ENCODE peak calls at places on chromosomes 13 and 19, in seven cellular contexts. O is cardiac muscle cell; U is effector memory CD4-positive, alpha-beta T cell; D is endodermal cell; N is left lung; I is transverse colon; X is HAP-1. H is an unnamed sample. For H3K9me3, the result is how much of the 10 kb centered on the place peaks cover.

GRCh38 chr19:18951721-18952281 is 10.8 kb upstream of the HOMER3 start:
- DNase-seq in O (no peak), X (no peak), N (no peak), I (no peak), U (no peak), D (no peak), H (no peak)

GRCh38 chr19:42076375-42076944 is 494 bp downstream of the ZNF574 start:
- DNase-seq in U (no peak), N (no peak), D (no peak), O (no peak), X (peak), I (peak), H (peak)

GRCh38 chr13:111467111-111467890 is 146.9 kb downstream of the TEX29 start:
- DNase-seq in N (no peak), X (no peak), U (no peak), O (no peak), I (no peak), D (no peak), H (no peak)

GRCh38 chr19:4639531-4640246 is 373 bp downstream of the TNFAIP8L1 start:
- DNase-seq in X (peak), U (no peak), D (no peak), N (no peak), I (peak), O (no peak), H (no peak)

GRCh38 chr13:22311734-22312404 is 641.0 kb downstream of the FGF9 start:
- DNase-seq in I (no peak), X (no peak), N (peak), D (peak), O (no peak), U (no peak), H (no peak)

GRCh38 chr13:46341112-46341711 is 45.8 kb downstream of the RUBCNL start:
- DNase-seq in N (no peak), U (no peak), O (no peak), I (no peak), X (no peak), D (no peak), H (no peak)

GRCh38 chr13:99385161-99385560 is 78.0 kb upstream of the GPR183 start:
- DNase-seq in U (no peak), N (no peak), I (no peak), O (no peak), D (peak), X (no peak), H (no peak)

GRCh38 chr13:30255696-30256095 is 51.7 kb downstream of the KATNAL1 start:
- DNase-seq in O (no peak), I (no peak), U (no peak), N (no peak), D (no peak), X (no peak), H (no peak)

GRCh38 chr19:16085115-16085514 is 8.8 kb downstream of the TPM4 start:
- DNase-seq in X (no peak), N (no peak), O (no peak), I (no peak), U (no peak), D (no peak), H (no peak)

GRCh38 chr19:49132974-49133609 is 13.7 kb downstream of the PPFIA3 start:
- DNase-seq in U (no peak), N (no peak), X (no peak), I (peak), O (peak), D (peak), H (no peak)

GRCh38 chr19:15115080-15115479 is 7.9 kb downstream of the SYDE1 start:
- DNase-seq in U (no peak), X (no peak), N (no peak), O (no peak), I (peak), D (no peak), H (no peak)

GRCh38 chr13:31044658-31045620 is 112.5 kb downstream of the TEX26 start:
- DNase-seq in X (no peak), I (no peak), U (no peak), O (no peak), D (peak), N (no peak), H (no peak)

GRCh38 chr19:2259331-2259730 is 3.1 kb upstream of the JSRP1 start:
- DNase-seq in O (no peak), N (no peak), I (no peak), X (no peak), D (no peak), U (no peak), H (no peak)

GRCh38 chr13:96089139-96089538 is 768 bp upstream of the HS6ST3 start:
- DNase-seq in I (no peak), O (no peak), U (no peak), X (no peak), N (no peak), D (no peak), H (no peak)

GRCh38 chr13:76189882-76190519 is 553.9 kb downstream of the LMO7 start:
- DNase-seq in U (no peak), I (no peak), N (peak), O (no peak), D (peak), X (no peak), H (no peak)

GRCh38 chr13:51576754-51577153 is 7.5 kb upstream of the WDFY2 start:
- DNase-seq in D (no peak), N (no peak), X (no peak), O (no peak), I (no peak), U (no peak), H (no peak)

GRCh38 chr13:81021284-81021683 is 680.4 kb upstream of the SPRY2 start:
- DNase-seq in N (no peak), X (no peak), U (no peak), I (no peak), D (no peak), O (no peak), H (no peak)

GRCh38 chr13:44305845-44306244 is 67.8 kb upstream of the SERP2 start:
- DNase-seq in O (no peak), N (no peak), I (no peak), D (peak), X (peak), U (no peak), H (no peak)

GRCh38 chr19:10290876-10291553 is 1.3 kb downstream of the ICAM5 start:
- DNase-seq in I (peak), N (peak), U (peak), X (peak), O (peak), D (peak), H (no peak)

GRCh38 chr13:84896128-84896527 is 903.1 kb downstream of the SLITRK6 start:
- DNase-seq in D (peak), X (peak), U (peak), I (peak), N (peak), O (peak), H (no peak)

GRCh38 chr13:99425485-99426341 is 75.6 kb upstream of the TM9SF2 start:
- DNase-seq in X (no peak), U (no peak), I (peak), N (peak), D (no peak), O (peak), H (no peak)

GRCh38 chr19:28920269-28921066 is 292.5 kb downstream of the UQCRFS1 start:
- DNase-seq in U (no peak), D (peak), X (no peak), N (no peak), I (no peak), O (no peak), H (no peak)

GRCh38 chr13:114118086-114118762 is 14.2 kb downstream of the RASA3 start:
- DNase-seq in D (no peak), N (peak), I (no peak), U (no peak), X (no peak), O (no peak), H (no peak)

GRCh38 chr13:95002968-95003813 is 290.8 kb upstream of the SOX21 start:
- DNase-seq in D (peak), X (peak), N (peak), I (no peak), O (peak), U (no peak), H (no peak)

GRCh38 chr19:30390356-30390988 is 18.3 kb downstream of the ZNF536 start:
- DNase-seq in I (no peak), U (no peak), D (peak), O (no peak), X (no peak), N (no peak), H (no peak)

GRCh38 chr19:30387311-30388115 is 15.3 kb downstream of the ZNF536 start:
- DNase-seq in O (peak), I (no peak), U (no peak), N (no peak), X (no peak), D (peak), H (no peak)

GRCh38 chr19:30386551-30387143 is 14.5 kb downstream of the ZNF536 start:
- DNase-seq in X (no peak), N (no peak), U (no peak), O (no peak), D (peak), I (no peak), H (no peak)

GRCh38 chr19:30388819-30389218 is 16.6 kb downstream of the ZNF536 start:
- DNase-seq in I (no peak), O (no peak), D (peak), N (no peak), U (no peak), X (no peak), H (no peak)

GRCh38 chr19:30388327-30388726 is 16.1 kb downstream of the ZNF536 start:
- DNase-seq in U (no peak), O (no peak), I (no peak), N (no peak), X (no peak), D (no peak), H (no peak)
- H3K9me3 ChIP-seq in U (under half), O (under half), I (under half), N (under half), X (under half), D (under half), H (under half)

DNA sequence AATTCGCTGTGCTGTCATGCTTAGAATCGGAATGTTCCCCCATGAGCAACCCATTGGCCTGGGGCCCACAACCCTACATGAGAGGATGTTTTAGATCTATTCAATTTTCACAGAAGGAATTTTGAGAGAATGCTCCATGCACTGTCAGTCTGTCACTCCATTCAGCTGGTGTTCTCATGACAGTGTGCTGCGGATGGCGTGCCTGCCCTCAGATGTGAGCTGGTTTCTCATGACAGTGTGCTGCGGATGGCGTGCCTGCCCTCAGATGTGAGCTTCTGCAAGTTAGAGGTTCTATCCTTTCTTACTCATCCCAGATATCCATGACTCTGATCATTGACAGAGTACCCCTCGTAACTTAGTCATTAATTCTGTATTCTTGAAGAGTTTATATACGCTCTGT is 1193.0 kb downstream of the EFNB2 start:
- DNase-seq in D (no peak), O (no peak), X (no peak), N (peak), I (no peak), U (no peak), H (no peak)
- H3K9me3 ChIP-seq in D (under half), O (under half), X (under half), N (under half), I (under half), U (under half), H (under half)

DNA sequence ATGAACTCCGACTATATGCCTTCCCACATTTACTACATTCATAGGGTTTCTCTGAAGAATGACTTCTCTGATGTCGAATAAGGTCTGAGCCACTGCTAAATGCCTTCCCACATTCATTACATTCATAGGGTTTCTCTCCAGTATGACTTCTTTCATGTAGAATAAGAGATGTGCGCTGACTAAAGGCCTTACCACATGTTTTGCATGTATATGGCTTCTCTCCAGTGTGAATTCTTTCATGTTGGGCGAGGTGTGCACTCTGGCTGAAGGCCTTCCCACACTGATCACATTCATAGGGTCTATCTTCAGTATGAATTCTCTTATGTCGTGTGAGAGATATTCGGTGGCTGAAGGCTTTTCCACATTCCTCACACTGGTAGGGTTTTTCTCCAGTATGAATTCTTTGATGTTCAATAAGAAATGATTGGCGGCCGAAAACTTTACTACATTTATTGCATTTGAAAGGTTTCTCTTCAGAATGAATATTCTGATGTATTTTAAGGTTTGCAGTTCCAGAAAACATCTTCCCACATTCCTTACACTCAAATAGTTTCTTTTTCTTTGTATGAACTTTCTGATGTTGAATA is 35.8 kb downstream of the ZNF667 start:
- DNase-seq in U (no peak), D (no peak), N (no peak), X (no peak), O (no peak), I (no peak), H (no peak)
- H3K9me3 ChIP-seq in U (under half), D (half or more), N (under half), X (under half), O (under half), I (half or more), H (under half)

DNA sequence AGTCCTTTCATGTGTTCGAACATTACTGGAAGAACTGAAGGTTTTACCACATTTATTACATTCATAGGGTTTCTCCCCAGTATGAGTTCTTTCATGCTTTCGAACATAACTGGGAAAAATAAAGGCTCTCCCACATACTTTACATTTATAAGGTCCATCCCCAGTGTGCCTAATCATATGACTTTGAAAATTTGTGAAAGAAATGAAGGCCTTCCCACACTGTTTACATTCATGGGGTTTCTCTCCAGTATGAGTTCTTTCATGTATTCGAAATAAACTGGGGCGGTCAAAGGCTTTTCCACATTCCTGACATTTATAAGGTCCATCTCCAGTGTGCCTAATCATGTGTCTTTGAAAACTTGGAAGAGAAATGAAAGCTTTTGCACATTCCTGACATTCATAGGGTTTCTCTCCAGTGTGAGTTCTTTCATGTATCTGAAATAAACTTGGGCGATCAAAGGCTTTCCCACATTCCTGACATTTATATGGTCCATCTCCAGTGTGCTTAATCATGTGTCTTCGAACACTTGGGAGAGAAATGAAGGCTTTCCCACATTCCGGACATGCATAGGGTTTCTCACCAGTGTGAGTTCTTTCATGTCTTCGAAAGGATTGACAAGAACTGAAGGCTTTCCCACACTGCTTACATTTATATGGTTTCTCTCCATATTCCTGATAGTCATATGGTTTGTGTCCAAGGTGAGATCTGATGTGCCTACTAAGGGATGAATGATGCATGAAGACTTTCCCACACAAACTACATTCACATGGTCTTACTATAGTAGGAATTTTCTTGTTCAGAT is 24.0 kb downstream of the ZNF564 start:
- DNase-seq in D (no peak), O (peak), X (no peak), N (no peak), I (no peak), U (no peak), H (no peak)
- H3K9me3 ChIP-seq in D (half or more), O (under half), X (half or more), N (under half), I (half or more), U (half or more), H (half or more)

DNA sequence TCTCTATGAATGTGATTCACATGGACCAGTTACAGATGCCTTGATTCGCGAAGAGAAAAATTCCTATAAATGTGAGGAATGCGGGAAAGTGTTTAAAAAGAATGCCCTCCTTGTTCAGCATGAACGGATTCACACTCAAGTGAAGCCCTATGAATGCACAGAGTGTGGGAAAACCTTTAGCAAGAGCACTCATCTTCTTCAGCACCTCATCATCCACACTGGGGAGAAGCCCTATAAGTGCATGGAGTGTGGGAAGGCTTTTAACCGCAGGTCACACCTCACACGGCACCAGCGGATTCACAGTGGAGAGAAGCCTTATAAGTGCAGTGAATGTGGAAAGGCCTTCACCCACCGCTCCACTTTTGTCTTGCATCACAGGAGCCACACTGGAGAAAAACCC is 7.7 kb downstream of the ZNF543 start:
- DNase-seq in I (no peak), N (no peak), O (no peak), U (no peak), D (no peak), X (no peak), H (no peak)
- H3K9me3 ChIP-seq in I (under half), N (under half), O (under half), U (under half), D (under half), X (under half), H (under half)

GRCh38 chr19:54805665-54806515 is 2.5 kb downstream of the KIR2DL4 start:
- DNase-seq in U (no peak), I (no peak), N (no peak), X (no peak), D (no peak), O (no peak), H (no peak)
- H3K9me3 ChIP-seq in U (under half), I (under half), N (under half), X (under half), D (under half), O (under half), H (under half)